ENCODE peak calls at places on chromosomes 16 and 17, in seven cellular contexts. F, H, N, Y, Z, M and S are unnamed samples.

GRCh38 chr17:4509923-4510614 is 11.4 kb downstream of the SPNS2 start:
- DNase-seq in M (no peak), Z (no peak), N (no peak), Y (no peak), F (no peak), H (no peak), S (no peak)

GRCh38 chr16:75059411-75059810 is 57.2 kb downstream of the LDHD start:
- DNase-seq in H (no peak), M (no peak), Y (no peak), F (no peak), Z (no peak), N (no peak), S (no peak)

GRCh38 chr16:84423416-84423837 is 55.1 kb downstream of the ATP2C2 start:
- DNase-seq in Z (peak; percentile 6), N (peak; percentile 80), M (peak; percentile 48), F (peak; percentile 69), Y (peak; percentile 53), H (peak; percentile 53), S (peak; percentile 52)

GRCh38 chr17:41868568-41868967 is 3.3 kb upstream of the KLHL11 start:
- DNase-seq in Z (no peak), H (no peak), F (no peak), Y (no peak), M (no peak), N (no peak), S (no peak)

GRCh38 chr17:77864234-77865108 is 94.0 kb upstream of the TNRC6C start:
- DNase-seq in Z (no peak), M (no peak), H (no peak), F (no peak), N (no peak), Y (no peak), S (no peak)

GRCh38 chr16:59341368-59341767 is 607.3 kb upstream of the GOT2 start:
- DNase-seq in N (no peak), Z (no peak), M (no peak), Y (no peak), F (peak; percentile 27), H (no peak), S (no peak)

GRCh38 chr17:20257008-20257407 is 210.3 kb downstream of the LGALS9B start:
- DNase-seq in Y (no peak), H (no peak), M (no peak), N (no peak), Z (no peak), F (no peak), S (no peak)

GRCh38 chr16:87474566-87474996 is 18.2 kb downstream of the ZCCHC14 start:
- DNase-seq in H (no peak), F (no peak), M (no peak), Z (no peak), N (no peak), Y (no peak), S (no peak)

GRCh38 chr16:86379505-86379846 is 130.9 kb upstream of the FOXF1 start:
- DNase-seq in N (no peak), H (peak; percentile 35), Y (no peak), F (no peak), M (no peak), Z (no peak), S (no peak)

GRCh38 chr16:65178151-65178550 is 56.3 kb upstream of the CDH11 start:
- DNase-seq in M (no peak), N (no peak), F (no peak), Z (no peak), H (peak; percentile 79), Y (no peak), S (peak; percentile 74)

GRCh38 chr17:45296003-45296832 is 20.6 kb downstream of the MAP3K14 start:
- DNase-seq in Z (no peak), M (peak; percentile 69), H (peak; percentile 82), Y (peak; percentile 94), F (no peak), N (no peak), S (peak; percentile 62)

GRCh38 chr16:27112093-27112811 is 45.5 kb downstream of the C16orf82 start:
- DNase-seq in Z (no peak), Y (no peak), N (no peak), M (no peak), H (no peak), F (no peak), S (no peak)

GRCh38 chr17:46264456-46265198 is 30.3 kb upstream of the LRRC37A start:
- DNase-seq in M (peak; percentile 89), Y (peak; percentile 84), H (peak; percentile 81), F (peak; percentile 65), N (peak; percentile 64), Z (no peak), S (peak; percentile 92)

DNA sequence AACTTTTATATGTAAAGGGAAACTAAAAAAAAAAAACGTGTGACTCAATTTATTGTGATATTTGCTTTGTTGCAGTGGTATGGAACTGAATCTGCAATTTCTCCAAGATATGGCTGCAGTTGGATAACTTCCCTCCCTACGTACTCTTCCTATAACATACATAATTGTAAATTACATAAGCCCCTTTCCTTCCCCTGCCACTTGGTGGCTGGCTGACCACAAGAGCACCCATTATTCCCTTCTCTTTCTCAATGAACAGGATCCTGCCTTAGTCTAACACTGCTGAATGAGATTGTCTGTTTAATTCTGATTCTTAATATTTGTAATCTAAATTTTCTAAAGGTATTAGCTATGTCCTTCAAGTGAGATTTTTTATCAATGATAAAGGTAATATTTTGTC is 27.8 kb downstream of the CCL4 start:
- DNase-seq in Y (no peak), F (peak; percentile 7), M (no peak), N (no peak), H (no peak), Z (no peak), S (no peak)
- H3K4me2 ChIP-seq in Y (no peak overlapping the region), F (no peak overlapping the region), M (no peak overlapping the region), N (no peak overlapping the region), H (no peak overlapping the region), Z (no peak overlapping the region), S (no peak overlapping the region)

DNA sequence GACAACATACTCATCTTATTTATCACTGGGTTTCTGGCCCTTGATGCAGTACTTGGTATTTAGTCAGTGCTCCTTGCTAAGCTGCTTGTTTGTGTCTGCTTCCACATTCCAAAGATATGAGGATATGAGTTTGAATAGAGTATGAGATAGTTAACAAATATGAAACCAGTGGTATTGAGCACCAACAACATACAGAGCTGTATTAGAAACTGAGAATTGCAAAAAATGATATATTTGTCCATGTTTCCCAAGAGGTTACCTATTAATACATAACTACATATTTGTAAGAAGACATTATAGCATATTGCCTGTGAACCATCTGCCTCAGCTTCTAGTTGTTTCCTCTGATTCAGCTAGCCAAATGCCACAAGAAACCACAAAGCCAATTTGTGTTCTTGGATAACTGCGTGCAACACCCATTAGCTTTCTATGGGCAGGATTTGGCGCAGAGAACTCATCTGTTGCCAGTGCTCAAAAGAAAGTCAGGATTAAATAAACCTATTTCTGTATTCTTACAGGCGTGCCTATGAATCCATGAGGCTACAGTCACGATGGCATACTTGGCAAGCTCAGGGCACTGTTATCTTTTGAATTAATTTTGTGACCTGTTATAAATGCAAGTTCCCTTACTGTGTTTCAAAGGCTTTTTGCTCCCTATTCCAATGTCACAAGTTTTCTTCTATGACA is 194.5 kb downstream of the MAP2K6 start:
- DNase-seq in M (peak; percentile 83), Y (peak; percentile 76), N (peak; percentile 60), Z (no peak), H (peak; percentile 95), F (no peak), S (peak; percentile 96)
- H3K4me2 ChIP-seq in M (peak overlapping the region; percentile 63), Y (peak overlapping the region; percentile 5), N (peak overlapping the region; percentile 39), Z (no peak overlapping the region), H (peak overlapping the region; percentile 78), F (no peak overlapping the region), S (peak overlapping the region; percentile 76)

GRCh38 chr16:67445913-67446907 is 15.3 kb downstream of the HSD11B2 start:
- DNase-seq in Z (no peak), H (no peak), M (no peak), N (no peak), F (no peak), Y (no peak), S (no peak)
- H3K4me2 ChIP-seq in Z (no peak overlapping the region), H (no peak overlapping the region), M (no peak overlapping the region), N (peak overlapping the region; percentile 1), F (no peak overlapping the region), Y (no peak overlapping the region), S (peak overlapping the region; percentile 1)

GRCh38 chr16:2159052-2159838 is 3.7 kb downstream of the TRAF7 start:
- DNase-seq in M (no peak), N (peak; percentile 57), H (peak; percentile 82), Y (no peak), Z (no peak), F (no peak), S (peak; percentile 59)
- H3K4me2 ChIP-seq in M (peak overlapping the region; percentile 89), N (peak overlapping the region; percentile 98), H (peak overlapping the region; percentile 16), Y (no peak overlapping the region), Z (no peak overlapping the region), F (no peak overlapping the region), S (peak overlapping the region; percentile 44)